ENCODE peak calls at places on chromosomes 4 and X, in eight cellular contexts. One of them, this sample, is unnamed.

GRCh38 chr4:88533937-88534750 is 10.6 kb upstream of the PYURF start:
- DNase-seq in mammary epithelial cell: peak; percentile 87
- DNase-seq in esophagus squamous epithelium: no peak
- DNase-seq in stimulated activated CD8-positive, alpha-beta memory T cell treated with anti-CD3 and anti-CD28 coated beads, Interleukin-4, amount 100 ng/mL, for 1 hour: no peak
- DNase-seq in effector memory CD8-positive, alpha-beta T cell: no peak
- DNase-seq in frontal cortex: no peak
- DNase-seq in ureter: no peak
- DNase-seq in NCI-H1417: no peak
- DNase-seq in this sample: no peak

GRCh38 chr4:2930135-2930805 is 32.9 kb downstream of the NOP14 start:
- DNase-seq in mammary epithelial cell: no peak
- DNase-seq in stimulated activated CD8-positive, alpha-beta memory T cell treated with anti-CD3 and anti-CD28 coated beads, Interleukin-4, amount 100 ng/mL, for 1 hour: no peak
- DNase-seq in esophagus squamous epithelium: no peak
- DNase-seq in effector memory CD8-positive, alpha-beta T cell: no peak
- DNase-seq in frontal cortex: no peak
- DNase-seq in ureter: no peak
- DNase-seq in NCI-H1417: no peak
- DNase-seq in this sample: no peak

GRCh38 chr4:55742655-55743191 is 76.9 kb upstream of the EXOC1L start:
- DNase-seq in mammary epithelial cell: no peak
- DNase-seq in ureter: no peak
- DNase-seq in stimulated activated CD8-positive, alpha-beta memory T cell treated with anti-CD3 and anti-CD28 coated beads, Interleukin-4, amount 100 ng/mL, for 1 hour: no peak
- DNase-seq in frontal cortex: no peak
- DNase-seq in effector memory CD8-positive, alpha-beta T cell: no peak
- DNase-seq in esophagus squamous epithelium: no peak
- DNase-seq in NCI-H1417: no peak
- DNase-seq in this sample: no peak

GRCh38 chrX:39755152-39756032 is 342.4 kb downstream of the BCOR start:
- DNase-seq in mammary epithelial cell: peak; percentile 89
- DNase-seq in effector memory CD8-positive, alpha-beta T cell: no peak
- DNase-seq in ureter: peak; percentile 88
- DNase-seq in frontal cortex: peak; percentile 48
- DNase-seq in NCI-H1417: peak; percentile 61
- DNase-seq in esophagus squamous epithelium: no peak
- DNase-seq in stimulated activated CD8-positive, alpha-beta memory T cell treated with anti-CD3 and anti-CD28 coated beads, Interleukin-4, amount 100 ng/mL, for 1 hour: no peak
- DNase-seq in this sample: peak; percentile 73

GRCh38 chrX:17592117-17592516 is 145.2 kb upstream of the SCML1 start:
- DNase-seq in effector memory CD8-positive, alpha-beta T cell: no peak
- DNase-seq in frontal cortex: no peak
- DNase-seq in ureter: no peak
- DNase-seq in NCI-H1417: no peak
- DNase-seq in stimulated activated CD8-positive, alpha-beta memory T cell treated with anti-CD3 and anti-CD28 coated beads, Interleukin-4, amount 100 ng/mL, for 1 hour: no peak
- DNase-seq in mammary epithelial cell: no peak
- DNase-seq in esophagus squamous epithelium: no peak
- DNase-seq in this sample: no peak

GRCh38 chrX:124805486-124805885 is 459.1 kb downstream of the SH2D1A start:
- DNase-seq in NCI-H1417: no peak
- DNase-seq in stimulated activated CD8-positive, alpha-beta memory T cell treated with anti-CD3 and anti-CD28 coated beads, Interleukin-4, amount 100 ng/mL, for 1 hour: no peak
- DNase-seq in effector memory CD8-positive, alpha-beta T cell: no peak
- DNase-seq in esophagus squamous epithelium: no peak
- DNase-seq in frontal cortex: no peak
- DNase-seq in mammary epithelial cell: no peak
- DNase-seq in ureter: no peak
- DNase-seq in this sample: no peak

GRCh38 chrX:9786839-9787635 is 808 bp downstream of the SHROOM2 start:
- DNase-seq in NCI-H1417: peak; percentile 80
- DNase-seq in mammary epithelial cell: no peak
- DNase-seq in frontal cortex: no peak
- DNase-seq in stimulated activated CD8-positive, alpha-beta memory T cell treated with anti-CD3 and anti-CD28 coated beads, Interleukin-4, amount 100 ng/mL, for 1 hour: no peak
- DNase-seq in effector memory CD8-positive, alpha-beta T cell: no peak
- DNase-seq in ureter: no peak
- DNase-seq in esophagus squamous epithelium: no peak
- DNase-seq in this sample: no peak

GRCh38 chr4:138765442-138765841 is 250.1 kb upstream of the NOCT start:
- DNase-seq in stimulated activated CD8-positive, alpha-beta memory T cell treated with anti-CD3 and anti-CD28 coated beads, Interleukin-4, amount 100 ng/mL, for 1 hour: no peak
- DNase-seq in esophagus squamous epithelium: no peak
- DNase-seq in mammary epithelial cell: no peak
- DNase-seq in frontal cortex: no peak
- DNase-seq in NCI-H1417: no peak
- DNase-seq in ureter: no peak
- DNase-seq in effector memory CD8-positive, alpha-beta T cell: no peak
- DNase-seq in this sample: no peak

GRCh38 chr4:7752649-7753048 is 187.0 kb downstream of the AFAP1 start:
- DNase-seq in mammary epithelial cell: peak; percentile 33
- DNase-seq in stimulated activated CD8-positive, alpha-beta memory T cell treated with anti-CD3 and anti-CD28 coated beads, Interleukin-4, amount 100 ng/mL, for 1 hour: no peak
- DNase-seq in effector memory CD8-positive, alpha-beta T cell: no peak
- DNase-seq in esophagus squamous epithelium: no peak
- DNase-seq in ureter: no peak
- DNase-seq in frontal cortex: no peak
- DNase-seq in NCI-H1417: no peak
- DNase-seq in this sample: no peak

GRCh38 chr4:26110493-26110892 is 196.5 kb downstream of the SMIM20 start:
- DNase-seq in esophagus squamous epithelium: no peak
- DNase-seq in stimulated activated CD8-positive, alpha-beta memory T cell treated with anti-CD3 and anti-CD28 coated beads, Interleukin-4, amount 100 ng/mL, for 1 hour: no peak
- DNase-seq in frontal cortex: no peak
- DNase-seq in ureter: no peak
- DNase-seq in mammary epithelial cell: no peak
- DNase-seq in NCI-H1417: peak; percentile 8
- DNase-seq in effector memory CD8-positive, alpha-beta T cell: no peak
- DNase-seq in this sample: no peak

GRCh38 chrX:148500428-148501120 is at the start of gene AFF2:
- DNase-seq in ureter: no peak
- DNase-seq in NCI-H1417: peak; percentile 20
- DNase-seq in esophagus squamous epithelium: no peak
- DNase-seq in stimulated activated CD8-positive, alpha-beta memory T cell treated with anti-CD3 and anti-CD28 coated beads, Interleukin-4, amount 100 ng/mL, for 1 hour: no peak
- DNase-seq in frontal cortex: peak; percentile 15
- DNase-seq in effector memory CD8-positive, alpha-beta T cell: peak; percentile 12
- DNase-seq in mammary epithelial cell: peak; percentile 1
- DNase-seq in this sample: no peak

GRCh38 chr4:4837921-4838601 is 21.4 kb upstream of the MSX1 start:
- DNase-seq in mammary epithelial cell: peak; percentile 6
- DNase-seq in stimulated activated CD8-positive, alpha-beta memory T cell treated with anti-CD3 and anti-CD28 coated beads, Interleukin-4, amount 100 ng/mL, for 1 hour: no peak
- DNase-seq in esophagus squamous epithelium: no peak
- DNase-seq in ureter: no peak
- DNase-seq in frontal cortex: no peak
- DNase-seq in effector memory CD8-positive, alpha-beta T cell: no peak
- DNase-seq in NCI-H1417: no peak
- DNase-seq in this sample: no peak

GRCh38 chr4:118338981-118339765 is 13.6 kb downstream of the PRSS12 start:
- DNase-seq in ureter: no peak
- DNase-seq in frontal cortex: no peak
- DNase-seq in stimulated activated CD8-positive, alpha-beta memory T cell treated with anti-CD3 and anti-CD28 coated beads, Interleukin-4, amount 100 ng/mL, for 1 hour: no peak
- DNase-seq in effector memory CD8-positive, alpha-beta T cell: no peak
- DNase-seq in NCI-H1417: no peak
- DNase-seq in mammary epithelial cell: peak; percentile 79
- DNase-seq in esophagus squamous epithelium: no peak
- DNase-seq in this sample: no peak

GRCh38 chrX:150934453-150934852 is 36.0 kb upstream of the CD99L2 start:
- DNase-seq in frontal cortex: peak; percentile 8
- DNase-seq in stimulated activated CD8-positive, alpha-beta memory T cell treated with anti-CD3 and anti-CD28 coated beads, Interleukin-4, amount 100 ng/mL, for 1 hour: no peak
- DNase-seq in ureter: no peak
- DNase-seq in effector memory CD8-positive, alpha-beta T cell: no peak
- DNase-seq in mammary epithelial cell: peak; percentile 41
- DNase-seq in esophagus squamous epithelium: no peak
- DNase-seq in NCI-H1417: no peak
- DNase-seq in this sample: no peak

GRCh38 chr4:42786350-42787070 is 106.0 kb upstream of the GRXCR1 start:
- DNase-seq in esophagus squamous epithelium: no peak
- DNase-seq in stimulated activated CD8-positive, alpha-beta memory T cell treated with anti-CD3 and anti-CD28 coated beads, Interleukin-4, amount 100 ng/mL, for 1 hour: no peak
- DNase-seq in NCI-H1417: no peak
- DNase-seq in effector memory CD8-positive, alpha-beta T cell: no peak
- DNase-seq in frontal cortex: no peak
- DNase-seq in ureter: no peak
- DNase-seq in mammary epithelial cell: no peak
- DNase-seq in this sample: no peak